ENCODE peak calls at places on chromosomes 2 and 18, in four cellular contexts. T is HepG2, U is K562, R is GM12878. E is an unnamed sample.

GRCh38 chr2:47344890-47345583 is 57.9 kb upstream of the MSH2 start:
- DNase-seq in R (no peak), U (peak; percentile 72), T (peak; percentile 100), E (peak; percentile 99)

GRCh38 chr2:200042102-200042735 is 86.8 kb downstream of the MAIP1 start:
- DNase-seq in T (no peak), U (no peak), R (no peak), E (no peak)

GRCh38 chr2:98658816-98659486 is 50.6 kb downstream of the UNC50 start:
- DNase-seq in R (no peak), T (no peak), U (no peak), E (no peak)

GRCh38 chr18:525066-525797 is 24.7 kb upstream of the COLEC12 start:
- DNase-seq in R (no peak), T (no peak), U (no peak), E (no peak)

GRCh38 chr2:43319541-43319940 is 93.1 kb upstream of the ZFP36L2 start:
- DNase-seq in T (no peak), U (no peak), R (no peak), E (no peak)

GRCh38 chr2:138818479-138818878 is 38.3 kb upstream of the NXPH2 start:
- DNase-seq in T (no peak), R (no peak), U (no peak), E (peak; percentile 39)

GRCh38 chr2:120901213-120901612 is 165.5 kb downstream of the GLI2 start:
- DNase-seq in U (no peak), T (no peak), R (no peak), E (no peak)

GRCh38 chr18:58671941-58672565 is 788 bp downstream of the MALT1 start:
- DNase-seq in U (no peak), T (no peak), R (no peak), E (peak; percentile 73)

GRCh38 chr18:32048507-32049091 is 30.0 kb downstream of the RNF125 start:
- DNase-seq in U (no peak), R (peak; percentile 24), T (peak; percentile 39), E (no peak)

GRCh38 chr2:57981369-57981768 is 65.2 kb upstream of the VRK2 start:
- DNase-seq in R (no peak), U (no peak), T (no peak), E (no peak)

GRCh38 chr2:239456940-239457339 is 56.1 kb upstream of the HDAC4 start:
- DNase-seq in U (no peak), T (no peak), R (no peak), E (no peak)

GRCh38 chr2:36371963-36372391 is 16.4 kb downstream of the CRIM1 start:
- DNase-seq in U (no peak), R (no peak), T (peak; percentile 73), E (peak; percentile 80)

GRCh38 chr18:57775937-57776336 is 27.2 kb downstream of the ATP8B1 start:
- DNase-seq in U (no peak), R (no peak), T (no peak), E (no peak)

GRCh38 chr18:21991897-21992296 is 177.5 kb upstream of the GATA6 start:
- DNase-seq in T (no peak), R (no peak), U (no peak), E (peak; percentile 66)

GRCh38 chr2:153476491-153477095 is 2.0 kb downstream of the RPRM start:
- DNase-seq in U (no peak), T (no peak), R (no peak), E (peak; percentile 36)

GRCh38 chr2:137255990-137256389 is 490.6 kb downstream of the THSD7B start:
- DNase-seq in R (no peak), T (no peak), U (no peak), E (no peak)

GRCh38 chr2:215416656-215417055 is 19.2 kb downstream of the FN1 start:
- DNase-seq in R (no peak), U (no peak), T (no peak), E (no peak)
- H3K36me3 ChIP-seq in R (no peaks in the 10 kb centered on the region), U (no peaks in the 10 kb centered on the region), T (peaks cover 70% of the 10 kb centered on the region), E (peaks cover 28% of the 10 kb centered on the region)

GRCh38 chr2:26182441-26182840 is 9.6 kb downstream of the GAREM2 start:
- DNase-seq in T (no peak), U (no peak), R (no peak), E (no peak)

GRCh38 chr2:26184555-26185303 is 11.8 kb downstream of the GAREM2 start:
- DNase-seq in U (peak; percentile 91), T (no peak), R (peak; percentile 25), E (peak; percentile 84)

GRCh38 chr2:26182887-26183630 is 10.2 kb downstream of the GAREM2 start:
- DNase-seq in T (no peak), U (no peak), R (no peak), E (no peak)

GRCh38 chr2:26185304-26185928 is 12.5 kb downstream of the GAREM2 start:
- DNase-seq in U (no peak), R (no peak), T (no peak), E (no peak)

GRCh38 chr2:26184086-26184485 is 11.2 kb downstream of the GAREM2 start:
- DNase-seq in T (no peak), U (no peak), R (no peak), E (peak; percentile 57)
- H2AFZ ChIP-seq in T (no peak overlapping the region), U (peak overlapping the region; percentile 99), R (peak overlapping the region; percentile 57), E (peak overlapping the region; percentile 84)

GRCh38 chr2:207184348-207184747 is 18.6 kb upstream of the KLF7 start:
- DNase-seq in R (no peak), U (no peak), T (no peak), E (no peak)

GRCh38 chr2:207180741-207181140 is 15.0 kb upstream of the KLF7 start:
- DNase-seq in R (no peak), T (no peak), U (no peak), E (no peak)

GRCh38 chr2:207183506-207183905 is 17.8 kb upstream of the KLF7 start:
- DNase-seq in R (no peak), U (no peak), T (no peak), E (no peak)

GRCh38 chr2:207182916-207183315 is 17.2 kb upstream of the KLF7 start:
- DNase-seq in U (no peak), R (no peak), T (no peak), E (no peak)

GRCh38 chr2:207181526-207182274 is 16.0 kb upstream of the KLF7 start:
- DNase-seq in R (no peak), U (no peak), T (no peak), E (no peak)
- TF ChIP-seq JUNB in R (no peak), U (no peak), T (no peak), E (no peak)

DNA sequence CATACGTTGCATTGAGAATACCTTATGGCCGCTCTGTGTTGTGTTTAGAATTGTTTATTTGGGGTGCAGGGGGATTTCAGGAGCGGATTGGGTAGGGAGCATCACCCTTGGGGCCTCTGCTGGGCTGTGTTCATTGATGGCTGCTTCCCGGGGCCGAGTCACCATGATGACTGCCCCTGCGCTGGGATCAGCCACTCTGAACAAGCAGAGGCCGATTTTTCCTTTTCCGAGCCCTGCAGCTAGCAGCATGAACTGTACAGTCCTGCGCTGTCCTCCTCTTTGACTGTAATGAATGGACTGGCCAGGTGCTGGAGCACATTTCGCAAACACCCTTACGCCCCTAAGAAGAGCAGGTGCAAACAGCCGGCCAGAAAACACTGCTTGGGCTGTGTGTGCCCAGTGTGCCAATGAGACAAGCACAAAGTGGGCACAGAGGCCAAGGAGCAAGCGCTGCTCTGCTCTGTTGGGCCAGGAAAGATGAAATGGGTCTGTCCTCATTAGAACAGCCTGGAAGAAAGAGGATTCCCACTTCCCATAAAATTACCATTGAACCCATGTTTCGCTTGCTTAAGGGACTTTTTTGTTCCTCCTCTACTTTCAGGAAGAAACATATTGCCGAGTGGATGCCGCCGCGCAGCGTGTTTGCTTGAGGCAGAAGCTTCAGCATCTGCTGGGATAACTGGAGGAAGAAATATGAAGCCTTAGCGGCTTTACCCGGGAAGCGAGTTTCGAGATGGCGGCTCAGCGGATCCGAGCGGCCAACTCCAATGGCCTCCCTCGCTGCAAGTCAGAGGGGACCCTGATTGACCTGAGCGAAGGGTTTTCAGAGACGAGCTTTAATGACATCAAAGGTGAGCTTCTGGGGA is 82.7 kb downstream of the SH3BP4 start:
- DNase-seq in T (no peak), R (no peak), U (no peak), E (no peak)
- H3K36me3 ChIP-seq in T (peaks cover 77% of the 10 kb centered on the region), R (no peaks in the 10 kb centered on the region), U (no peaks in the 10 kb centered on the region), E (peaks cover 8% of the 10 kb centered on the region)

GRCh38 chr2:83957001-83957400 is 502.1 kb downstream of the SUCLG1 start:
- DNase-seq in T (no peak), R (no peak), U (no peak), E (no peak)

GRCh38 chr2:83961512-83961911 is 497.6 kb downstream of the SUCLG1 start:
- DNase-seq in T (no peak), R (no peak), U (no peak), E (no peak)
- H2AFZ ChIP-seq in T (no peak overlapping the region), R (no peak overlapping the region), U (no peak overlapping the region), E (no peak overlapping the region)

GRCh38 chr18:35236964-35237363 is 3.9 kb upstream of the ZNF397 start:
- DNase-seq in R (no peak), T (no peak), U (no peak), E (no peak)

GRCh38 chr18:35231052-35231451 is 9.8 kb upstream of the ZNF397 start:
- DNase-seq in T (peak; percentile 87), U (peak; percentile 75), R (peak; percentile 33), E (peak; percentile 88)
- TF ChIP-seq JUNB in T (no peak), U (no peak), R (no peak), E (no peak)